ENCODE peak calls at places on chromosomes 3 and 15, in seven cellular contexts. L is tibial artery; F is stimulated activated CD4-positive, alpha-beta T cell treated with anti-CD3 and anti-CD28 coated beads, TNF-alpha, amount 100 ng/mL, for 24 hours; X is astrocyte of the spinal cord; P is pons; G is left ventricle myocardium inferior; A is tibial nerve. R is an unnamed sample.
A peak's percentile ranks its signal among the peaks of the same experiment; 100 is the strongest.

GRCh38 chr15:74786659-74787165 is 4.8 kb downstream of the CSK start:
- DNase-seq in L (no peak), F (no peak), X (no peak), P (no peak), G (peak; percentile 57), A (no peak), R (no peak)

GRCh38 chr3:9088431-9089353 is 125.4 kb upstream of the RAD18 start:
- DNase-seq in L (peak; percentile 42), F (no peak), X (peak; percentile 23), P (peak; percentile 82), G (no peak), A (no peak), R (peak; percentile 15)

GRCh38 chr3:30760040-30760439 is 134.4 kb downstream of the GADL1 start:
- DNase-seq in L (no peak), F (no peak), X (no peak), P (no peak), G (no peak), A (no peak), R (peak; percentile 71)

GRCh38 chr3:42476225-42477160 is 25.9 kb upstream of the VIPR1 start:
- DNase-seq in L (peak; percentile 49), F (no peak), X (no peak), P (no peak), G (no peak), A (no peak), R (peak; percentile 34)

GRCh38 chr3:118204052-118204451 is 830.6 kb downstream of the IGSF11 start:
- DNase-seq in L (no peak), F (no peak), X (no peak), P (no peak), G (no peak), A (no peak), R (no peak)

GRCh38 chr15:85744636-85745422 is 49.9 kb downstream of the KLHL25 start:
- DNase-seq in L (peak; percentile 19), F (no peak), X (no peak), P (no peak), G (no peak), A (no peak), R (no peak)

GRCh38 chr3:156409694-156410093 is 145.2 kb downstream of the SSR3 start:
- DNase-seq in L (no peak), F (no peak), X (peak; percentile 16), P (no peak), G (no peak), A (no peak), R (no peak)

GRCh38 chr3:142484912-142485435 is 37.1 kb upstream of the XRN1 start:
- DNase-seq in L (no peak), F (no peak), X (no peak), P (no peak), G (no peak), A (no peak), R (no peak)

GRCh38 chr3:79162653-79163052 is 605.1 kb downstream of the ROBO1 start:
- DNase-seq in L (no peak), F (no peak), X (no peak), P (no peak), G (no peak), A (no peak), R (no peak)

GRCh38 chr3:48623851-48624547 is 2.4 kb upstream of the TMEM89 start:
- DNase-seq in L (no peak), F (no peak), X (no peak), P (no peak), G (no peak), A (no peak), R (no peak)

GRCh38 chr3:61875976-61876671 is 314.8 kb downstream of the PTPRG start:
- DNase-seq in L (no peak), F (no peak), X (no peak), P (no peak), G (no peak), A (no peak), R (no peak)

GRCh38 chr15:100715571-100716455 is 113.4 kb downstream of the ASB7 start:
- DNase-seq in L (no peak), F (no peak), X (no peak), P (no peak), G (no peak), A (no peak), R (no peak)

GRCh38 chr3:142353571-142353970 is 94.3 kb downstream of the XRN1 start:
- DNase-seq in L (no peak), F (no peak), X (peak; percentile 6), P (no peak), G (no peak), A (no peak), R (no peak)

GRCh38 chr3:136860541-136860940 is 1.5 kb upstream of the NCK1 start:
- DNase-seq in L (no peak), F (no peak), X (peak; percentile 52), P (no peak), G (no peak), A (no peak), R (no peak)

GRCh38 chr15:65056868-65057548 is 10.8 kb downstream of the RASL12 start:
- DNase-seq in L (no peak), F (no peak), X (no peak), P (no peak), G (no peak), A (no peak), R (peak; percentile 62)

GRCh38 chr3:174342941-174343431 is 516.1 kb upstream of the NAALADL2 start:
- DNase-seq in L (no peak), F (no peak), X (peak; percentile 31), P (no peak), G (no peak), A (no peak), R (no peak)

GRCh38 chr15:78065284-78065872 is 12.1 kb downstream of the TBC1D2B start:
- DNase-seq in L (peak; percentile 94), F (no peak), X (peak; percentile 98), P (peak; percentile 88), G (peak; percentile 55), A (peak; percentile 89), R (peak; percentile 92)

GRCh38 chr3:146020969-146021368 is 140.0 kb downstream of the PLOD2 start:
- DNase-seq in L (no peak), F (no peak), X (no peak), P (no peak), G (no peak), A (no peak), R (no peak)

GRCh38 chr3:128803307-128803706 is 76.1 kb upstream of the ACAD9 start:
- DNase-seq in L (no peak), F (no peak), X (no peak), P (no peak), G (no peak), A (no peak), R (no peak)

GRCh38 chr15:68230157-68231100 is 901 bp upstream of the CLN6 start:
- DNase-seq in L (no peak), F (no peak), X (no peak), P (peak; percentile 42), G (no peak), A (no peak), R (no peak)

GRCh38 chr15:95868970-95869369 is 461.5 kb upstream of the NR2F2 start:
- DNase-seq in L (no peak), F (no peak), X (no peak), P (no peak), G (no peak), A (no peak), R (no peak)

GRCh38 chr15:41493205-41493901 is at the start of gene ITPKA:
- DNase-seq in L (peak; percentile 75), F (peak; percentile 77), X (peak; percentile 64), P (peak; percentile 18), G (peak; percentile 77), A (peak; percentile 26), R (peak; percentile 93)